ENCODE peak calls at places on chromosomes 2 and 18, in seven cellular contexts. L, T, R, O, P, W and S are unnamed samples. For H3K4me1, the result is how much of the 10 kb centered on the place peaks cover.

GRCh38 chr18:49880656-49881055 is 67.3 kb upstream of the ACAA2 start:
- DNase-seq in L (no peak), T (no peak), R (no peak), O (no peak), P (no peak), W (no peak), S (no peak)

GRCh38 chr18:51753365-51754057 is 556.0 kb upstream of the MEX3C start:
- DNase-seq in L (no peak), T (no peak), R (no peak), O (no peak), P (no peak), W (no peak), S (no peak)

GRCh38 chr2:144198116-144198515 is 321.8 kb downstream of the ZEB2 start:
- DNase-seq in L (no peak), T (no peak), R (no peak), O (no peak), P (no peak), W (no peak), S (no peak)

GRCh38 chr2:67566958-67567635 is 170.0 kb downstream of the ETAA1 start:
- DNase-seq in L (no peak), T (no peak), R (no peak), O (no peak), P (no peak), W (no peak), S (no peak)

GRCh38 chr2:142682528-142682927 is 194.9 kb upstream of the KYNU start:
- DNase-seq in L (no peak), T (no peak), R (no peak), O (no peak), P (no peak), W (no peak), S (no peak)

GRCh38 chr18:45850021-45850420 is 24.5 kb downstream of the SIGLEC15 start:
- DNase-seq in L (no peak), T (peak), R (no peak), O (no peak), P (no peak), W (no peak), S (no peak)

GRCh38 chr2:236119003-236119402 is 49.2 kb downstream of the GBX2 start:
- DNase-seq in L (no peak), T (no peak), R (no peak), O (no peak), P (no peak), W (no peak), S (no peak)

GRCh38 chr2:96631804-96632435 is 6.2 kb downstream of the KANSL3 start:
- DNase-seq in L (no peak), T (no peak), R (no peak), O (no peak), P (no peak), W (no peak), S (no peak)

GRCh38 chr2:113838277-113838676 is 51.6 kb upstream of the ACTR3 start:
- DNase-seq in L (no peak), T (no peak), R (no peak), O (no peak), P (no peak), W (no peak), S (no peak)

GRCh38 chr2:44168684-44169154 is at the start of gene PPM1B:
- DNase-seq in L (peak), T (no peak), R (peak), O (peak), P (no peak), W (peak), S (no peak)

GRCh38 chr2:209772316-209772715 is 684 bp downstream of the UNC80 start:
- DNase-seq in L (no peak), T (no peak), R (no peak), O (no peak), P (no peak), W (no peak), S (no peak)

GRCh38 chr2:197461073-197461472 is 7.7 kb downstream of the COQ10B start:
- DNase-seq in L (no peak), T (no peak), R (no peak), O (no peak), P (no peak), W (no peak), S (no peak)

GRCh38 chr2:31446848-31447247 is 32.3 kb upstream of the XDH start:
- DNase-seq in L (no peak), T (no peak), R (no peak), O (no peak), P (no peak), W (no peak), S (no peak)

GRCh38 chr18:79897940-79898625 is 53.4 kb downstream of the SLC66A2 start:
- DNase-seq in L (no peak), T (no peak), R (peak), O (peak), P (no peak), W (no peak), S (no peak)

GRCh38 chr2:210859314-210859713 is 302.9 kb downstream of the CPS1 start:
- DNase-seq in L (no peak), T (no peak), R (no peak), O (no peak), P (no peak), W (no peak), S (no peak)

GRCh38 chr2:83251473-83251872 is 1207.6 kb downstream of the SUCLG1 start:
- DNase-seq in L (no peak), T (no peak), R (no peak), O (no peak), P (no peak), W (no peak), S (no peak)

GRCh38 chr18:42086288-42086687 is 131.3 kb downstream of the PIK3C3 start:
- DNase-seq in L (no peak), T (peak), R (no peak), O (no peak), P (no peak), W (no peak), S (no peak)

GRCh38 chr2:69482471-69482870 is 45.2 kb upstream of the NFU1 start:
- DNase-seq in L (no peak), T (no peak), R (no peak), O (no peak), P (no peak), W (no peak), S (no peak)

GRCh38 chr2:234044157-234044556 is 6.3 kb upstream of the SPP2 start:
- DNase-seq in L (no peak), T (no peak), R (no peak), O (no peak), P (no peak), W (no peak), S (no peak)

GRCh38 chr18:56107821-56108485 is 520.0 kb upstream of the TCF4 start:
- DNase-seq in L (no peak), T (no peak), R (no peak), O (no peak), P (no peak), W (no peak), S (no peak)

GRCh38 chr18:32261003-32261402 is 71.2 kb downstream of the MEP1B start:
- DNase-seq in L (no peak), T (no peak), R (no peak), O (no peak), P (no peak), W (no peak), S (no peak)

GRCh38 chr18:9854801-9855676 is 30.7 kb upstream of the TXNDC2 start:
- DNase-seq in L (no peak), T (no peak), R (no peak), O (peak), P (peak), W (no peak), S (peak)

GRCh38 chr18:28581503-28582169 is 404.7 kb upstream of the CDH2 start:
- DNase-seq in L (no peak), T (no peak), R (no peak), O (no peak), P (no peak), W (no peak), S (no peak)

GRCh38 chr2:160380000-160380570 is 113.5 kb downstream of the RBMS1 start:
- DNase-seq in L (no peak), T (no peak), R (no peak), O (no peak), P (no peak), W (no peak), S (no peak)
- H3K4me1 ChIP-seq in L (half or more), T (under half), R (half or more), O (under half), P (half or more), W (half or more), S (under half)

DNA sequence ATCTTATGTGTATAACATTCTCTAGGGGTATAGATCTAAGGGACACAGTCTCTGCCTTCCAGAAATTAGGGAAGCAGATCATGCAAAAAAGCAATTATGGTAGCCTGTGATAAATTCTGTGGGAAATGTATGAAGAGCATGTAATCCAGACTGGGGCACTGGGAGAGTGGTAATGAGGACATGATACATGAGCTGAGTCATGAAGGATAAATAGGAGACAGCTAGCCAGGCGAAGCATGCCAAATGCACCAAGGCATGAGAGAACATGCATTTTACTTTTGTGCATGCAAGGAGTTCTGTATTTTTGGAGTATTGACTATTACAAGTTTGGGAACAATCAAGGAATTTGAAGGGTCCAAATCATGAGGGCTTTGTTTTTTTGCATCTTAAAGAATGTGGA is 8.9 kb upstream of the RPRM start:
- DNase-seq in L (no peak), T (no peak), R (no peak), O (no peak), P (no peak), W (no peak), S (no peak)
- H3K4me1 ChIP-seq in L (under half), T (under half), R (under half), O (under half), P (under half), W (under half), S (under half)

DNA sequence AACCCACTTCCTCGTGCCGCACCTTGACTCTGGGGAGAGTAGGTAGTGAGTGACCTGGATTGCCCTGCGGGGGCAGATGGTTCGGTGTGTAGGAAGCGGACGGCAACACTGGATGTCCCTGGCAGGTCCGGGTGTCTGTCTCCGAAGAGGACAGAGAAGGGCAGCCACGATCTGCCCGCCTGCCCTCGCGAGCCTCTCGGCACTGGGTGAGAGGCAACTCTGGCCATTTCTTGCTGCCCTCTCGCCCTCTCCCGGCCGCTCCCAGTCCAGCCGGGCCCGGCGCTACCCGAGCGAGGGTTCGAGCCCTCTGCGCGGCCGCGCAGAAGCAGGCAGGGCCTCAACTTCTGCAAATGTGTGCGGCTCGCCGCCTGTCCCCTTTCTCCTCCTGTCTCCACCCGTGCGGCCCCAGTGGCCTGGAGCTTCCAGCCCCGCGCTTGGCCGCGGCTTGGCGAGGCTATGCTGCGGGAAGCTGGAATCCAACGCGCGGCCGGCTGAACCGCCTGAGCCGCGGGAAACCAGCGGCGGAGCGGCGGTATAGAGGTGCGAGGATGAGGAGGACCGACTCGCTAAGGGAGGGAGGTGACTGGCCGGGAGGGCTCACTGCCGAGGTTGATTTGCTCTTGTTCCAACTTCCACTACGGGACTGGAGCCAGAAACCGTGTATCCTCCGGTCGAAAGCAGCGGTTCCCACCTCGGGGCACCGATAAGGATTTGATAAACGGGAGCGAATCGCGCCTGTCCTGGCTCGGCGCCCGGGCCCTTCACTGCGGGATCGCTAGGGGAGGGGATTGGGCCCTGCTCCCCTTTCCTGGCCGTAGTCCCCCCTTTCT is 1.5 kb downstream of the EPAS1 start:
- DNase-seq in L (peak), T (peak), R (peak), O (peak), P (peak), W (peak), S (peak)
- H3K4me1 ChIP-seq in L (under half), T (under half), R (half or more), O (half or more), P (half or more), W (under half), S (under half)

GRCh38 chr2:136116813-136117390 is 1.0 kb downstream of the CXCR4 start:
- DNase-seq in L (peak), T (peak), R (peak), O (peak), P (peak), W (peak), S (no peak)
- H3K4me1 ChIP-seq in L (half or more), T (under half), R (half or more), O (under half), P (half or more), W (under half), S (under half)

GRCh38 chr2:1848599-1848995 is 104.3 kb upstream of the PXDN start:
- DNase-seq in L (no peak), T (no peak), R (no peak), O (no peak), P (no peak), W (no peak), S (no peak)
- H3K4me1 ChIP-seq in L (under half), T (under half), R (under half), O (under half), P (under half), W (under half), S (under half)

GRCh38 chr2:177239053-177239452 is 25.5 kb downstream of the NFE2L2 start:
- DNase-seq in L (no peak), T (no peak), R (no peak), O (no peak), P (no peak), W (no peak), S (no peak)
- H3K4me1 ChIP-seq in L (half or more), T (under half), R (half or more), O (half or more), P (half or more), W (half or more), S (under half)